ENCODE peak calls at places on chromosomes 13 and 19, in five cellular contexts. Q is CD4-positive, alpha-beta memory T cell; U is heart right ventricle; D is suprapubic skin; Z is CD4-positive, CD25-positive, alpha-beta regulatory T cell. M is an unnamed sample.
A peak's percentile ranks its signal among the peaks of the same experiment; 100 is the strongest.

GRCh38 chr13:31824705-31825512 is 85.6 kb downstream of the RXFP2 start:
- DNase-seq in Z (no peak), D (no peak), Q (peak; percentile 30), U (peak; percentile 37), M (no peak)

GRCh38 chr19:11478167-11479089 is 2.4 kb downstream of the ELAVL3 start:
- DNase-seq in D (no peak), U (no peak), Q (no peak), Z (no peak), M (no peak)

GRCh38 chr13:77751513-77752456 is 54.3 kb downstream of the SLAIN1 start:
- DNase-seq in Q (peak; percentile 61), U (peak; percentile 22), Z (peak; percentile 22), D (no peak), M (no peak)

GRCh38 chr19:18297308-18297707 is 15.9 kb upstream of the JUND start:
- DNase-seq in Z (no peak), U (no peak), D (no peak), Q (no peak), M (no peak)

GRCh38 chr13:109684836-109685602 is 101.4 kb downstream of the IRS2 start:
- DNase-seq in U (peak; percentile 79), Q (no peak), D (no peak), Z (no peak), M (peak; percentile 51)

GRCh38 chr13:92265408-92265807 is 867.0 kb downstream of the GPC5 start:
- DNase-seq in Z (no peak), Q (no peak), D (no peak), U (no peak), M (no peak)

GRCh38 chr19:3860499-3860898 is 8.3 kb downstream of the ZFR2 start:
- DNase-seq in Q (no peak), D (no peak), U (no peak), Z (no peak), M (no peak)

GRCh38 chr13:41008349-41008980 is 10.7 kb downstream of the ELF1 start:
- DNase-seq in D (no peak), Q (no peak), Z (no peak), U (no peak), M (no peak)

GRCh38 chr13:102856603-102857002 is 10.8 kb downstream of the ERCC5 start:
- DNase-seq in U (peak; percentile 71), D (no peak), Z (no peak), Q (no peak), M (peak; percentile 53)

GRCh38 chr19:19146000-19146608 is 7.8 kb upstream of the TMEM161A start:
- DNase-seq in D (peak; percentile 91), Q (peak; percentile 79), Z (peak; percentile 75), U (peak; percentile 76), M (peak; percentile 78)

GRCh38 chr19:17865364-17866311 is 5.9 kb downstream of the RPL18A start:
- DNase-seq in Z (no peak), D (no peak), Q (no peak), U (no peak), M (no peak)

GRCh38 chr19:44576843-44577565 is 36.4 kb upstream of the IGSF23 start:
- DNase-seq in D (no peak), Z (no peak), Q (no peak), U (no peak), M (no peak)

GRCh38 chr13:31160857-31161582 is 684 bp downstream of the HSPH1 start:
- DNase-seq in Z (peak; percentile 33), U (peak; percentile 48), D (no peak), Q (peak; percentile 57), M (peak; percentile 71)

GRCh38 chr13:74288361-74288911 is 154.2 kb upstream of the KLF12 start:
- DNase-seq in Q (peak; percentile 39), D (no peak), U (peak; percentile 53), Z (no peak), M (peak; percentile 69)
- H3K4me3 ChIP-seq in Q (peak overlapping the region; percentile 32), D (peak overlapping the region; percentile 26), U (peak overlapping the region; percentile 31), Z (peak overlapping the region; percentile 59), M (peak overlapping the region; percentile 39)

GRCh38 chr19:55677572-55678028 is 2.6 kb downstream of the EPN1 start:
- DNase-seq in D (no peak), Q (no peak), U (no peak), Z (no peak), M (peak; percentile 39)
- H3K4me3 ChIP-seq in D (no peak overlapping the region), Q (no peak overlapping the region), U (peak overlapping the region; percentile 72), Z (no peak overlapping the region), M (no peak overlapping the region)

GRCh38 chr19:5683177-5683886 is 2.5 kb downstream of the HSD11B1L start:
- DNase-seq in D (no peak), Z (no peak), U (no peak), Q (no peak), M (no peak)

GRCh38 chr19:5687360-5688198 is 2.5 kb upstream of the RPL36 start:
- DNase-seq in D (no peak), Q (no peak), Z (no peak), U (no peak), M (no peak)

GRCh38 chr19:5684694-5685430 is 4.0 kb downstream of the HSD11B1L start:
- DNase-seq in D (no peak), U (no peak), Q (no peak), Z (no peak), M (no peak)

GRCh38 chr19:5686326-5686646 is 3.8 kb upstream of the RPL36 start:
- DNase-seq in Z (no peak), Q (no peak), U (no peak), D (no peak), M (no peak)

GRCh38 chr19:5686647-5687359 is 3.3 kb upstream of the RPL36 start:
- DNase-seq in D (peak; percentile 99), U (peak; percentile 97), Q (peak; percentile 85), Z (peak; percentile 92), M (peak; percentile 100)
- H3K4me3 ChIP-seq in D (peak overlapping the region; percentile 61), U (peak overlapping the region; percentile 81), Q (peak overlapping the region; percentile 61), Z (no peak overlapping the region), M (peak overlapping the region; percentile 45)

DNA sequence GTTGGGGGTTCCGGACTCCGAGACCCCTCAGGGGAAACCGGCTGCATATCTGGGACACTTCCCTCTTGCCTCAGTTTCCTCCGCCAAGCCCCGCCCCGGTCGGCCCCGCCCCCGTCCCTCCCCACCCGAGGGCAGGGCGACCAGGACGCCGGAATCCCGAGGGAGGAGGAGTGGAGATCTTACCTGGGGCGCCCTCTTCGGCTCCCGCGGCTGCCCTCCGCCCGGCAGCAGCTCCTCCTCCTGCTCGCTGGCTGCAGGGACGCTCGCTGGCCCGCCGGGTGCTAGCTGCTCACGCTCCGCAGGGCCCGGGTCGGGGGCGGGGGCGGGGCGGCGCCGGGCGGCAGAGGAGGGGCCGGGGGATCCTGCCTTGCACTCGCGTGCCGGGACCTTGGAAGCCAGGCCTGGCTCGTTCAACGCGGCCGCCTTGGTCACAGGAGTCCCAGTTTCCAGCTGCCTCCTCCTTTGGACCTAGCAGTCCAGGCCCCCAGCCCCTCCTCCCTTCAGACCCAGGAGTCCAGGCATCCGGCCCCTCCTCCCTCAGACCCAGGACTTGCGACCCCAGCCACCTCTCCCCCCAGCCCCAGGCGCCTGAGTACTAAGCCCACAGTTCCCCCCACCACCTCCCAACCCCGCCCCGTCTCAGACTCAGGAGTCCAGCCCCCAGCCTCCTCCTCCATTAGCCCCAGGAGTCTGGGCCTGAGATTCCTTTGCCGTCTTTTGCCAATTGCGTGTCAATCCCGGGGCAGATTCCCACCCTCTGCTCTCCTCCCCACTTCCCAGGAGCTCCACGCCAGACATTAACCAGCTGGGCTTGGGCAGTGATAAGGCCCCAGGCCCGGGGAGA is at the start of gene NTF4:
- DNase-seq in Z (no peak), Q (no peak), D (no peak), U (no peak), M (peak; percentile 28)
- H3K4me3 ChIP-seq in Z (no peak within 1 kb of the TSS), Q (no peak within 1 kb of the TSS), D (peak within 1 kb of the TSS; percentile 47), U (peak within 1 kb of the TSS; percentile 3), M (peak within 1 kb of the TSS; percentile 40)

DNA sequence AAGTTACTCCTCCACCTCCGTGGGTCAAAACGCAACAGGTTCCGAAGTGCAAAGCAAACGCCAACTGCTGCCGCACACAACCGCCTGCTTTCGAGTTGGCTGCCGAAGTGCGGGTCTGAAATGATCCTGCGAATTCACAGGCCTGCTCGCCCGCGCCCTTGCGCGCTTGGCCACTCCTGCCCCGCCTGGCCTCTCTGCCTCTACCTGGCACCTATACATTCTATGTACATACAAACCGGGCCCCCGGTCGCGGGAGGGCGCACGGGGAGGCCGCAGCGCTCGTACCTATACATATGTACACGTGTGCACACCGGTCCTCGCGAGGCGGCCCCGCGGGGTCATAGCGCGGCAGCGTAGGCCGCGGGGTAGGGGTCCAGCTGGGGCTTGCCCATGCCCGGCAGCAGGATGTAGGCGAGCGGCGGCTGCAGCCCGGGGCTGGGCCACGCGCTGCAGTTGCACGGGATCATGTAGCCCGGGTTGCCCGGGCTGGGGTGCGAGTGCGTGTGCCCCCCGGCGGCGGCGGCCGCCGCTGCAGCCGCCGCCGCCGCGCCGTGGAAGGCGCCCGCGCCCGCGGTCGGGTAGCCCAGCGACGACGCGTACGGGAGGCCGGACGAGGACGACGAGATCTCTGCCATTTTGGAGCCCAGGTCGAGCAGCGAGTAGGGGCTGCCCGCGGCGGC is 1.3 kb downstream of the SOX21 start:
- DNase-seq in Z (no peak), Q (no peak), U (no peak), D (no peak), M (no peak)
- H3K4me3 ChIP-seq in Z (no peak overlapping the region), Q (no peak overlapping the region), U (peak overlapping the region; percentile 26), D (peak overlapping the region; percentile 56), M (peak overlapping the region; percentile 45)

GRCh38 chr19:1848399-1849131 is at the start of gene REXO1:
- DNase-seq in Q (peak; percentile 97), D (peak; percentile 98), U (peak; percentile 96), Z (peak; percentile 96), M (peak; percentile 98)

GRCh38 chr19:1847348-1847683 is 967 bp downstream of the REXO1 start:
- DNase-seq in D (no peak), Q (no peak), Z (no peak), U (no peak), M (no peak)

GRCh38 chr19:1849999-1850398 is 1.7 kb upstream of the REXO1 start:
- DNase-seq in U (no peak), D (no peak), Z (no peak), Q (no peak), M (no peak)

GRCh38 chr19:1847684-1848398 is 442 bp downstream of the REXO1 start:
- DNase-seq in D (no peak), U (no peak), Q (no peak), Z (no peak), M (peak; percentile 77)

GRCh38 chr19:1849132-1849474 is 820 bp upstream of the REXO1 start:
- DNase-seq in Z (no peak), D (no peak), U (no peak), Q (no peak), M (no peak)
- H3K4me3 ChIP-seq in Z (peak overlapping the region; percentile 34), D (no peak overlapping the region), U (no peak overlapping the region), Q (no peak overlapping the region), M (no peak overlapping the region)